ENCODE peak calls at places on chromosomes 7 and 10, in five cellular contexts. V is bronchial epithelial cell, K is H7, D is A673, I is uterus. X is an unnamed sample.

GRCh38 chr7:501526-501925 is 18.1 kb downstream of the PDGFA start:
- DNase-seq in K (no peak), V (no peak), D (no peak), I (no peak), X (no peak)

GRCh38 chr10:6049031-6049400 is 13.2 kb downstream of the IL2RA start:
- DNase-seq in V (no peak), D (no peak), K (no peak), I (no peak), X (no peak)

GRCh38 chr7:25250386-25250785 is 22.1 kb upstream of the NPVF start:
- DNase-seq in I (no peak), K (no peak), V (no peak), D (no peak), X (peak)

GRCh38 chr7:107045195-107045960 is 873 bp downstream of the PRKAR2B start:
- DNase-seq in V (no peak), D (peak), K (peak), I (no peak), X (no peak)

GRCh38 chr10:121007264-121007663 is 156.1 kb downstream of the WDR11 start:
- DNase-seq in K (no peak), I (no peak), D (no peak), V (peak), X (no peak)

GRCh38 chr7:84022686-84023308 is 171.8 kb downstream of the SEMA3A start:
- DNase-seq in D (no peak), V (peak), K (no peak), I (no peak), X (no peak)

GRCh38 chr10:128982179-128982915 is 484.7 kb upstream of the MGMT start:
- DNase-seq in D (no peak), V (no peak), I (no peak), K (no peak), X (no peak)

GRCh38 chr7:149427096-149427680 is 33.7 kb downstream of the ZNF777 start:
- DNase-seq in V (no peak), D (no peak), I (no peak), K (no peak), X (no peak)

GRCh38 chr10:1736972-1737221 is 428 bp downstream of the ADARB2 start:
- DNase-seq in I (no peak), V (no peak), D (no peak), K (no peak), X (no peak)

GRCh38 chr10:106440767-106441166 is 723.7 kb downstream of the SORCS1 start:
- DNase-seq in K (no peak), V (peak), D (no peak), I (no peak), X (no peak)

GRCh38 chr10:102262744-102263370 is 17.5 kb downstream of the GBF1 start:
- DNase-seq in D (no peak), I (no peak), K (no peak), V (no peak), X (peak)

GRCh38 chr7:46885167-46885566 is 696.7 kb downstream of the TNS3 start:
- DNase-seq in K (no peak), V (no peak), I (no peak), D (no peak), X (no peak)

GRCh38 chr7:124085168-124085567 is 52.3 kb upstream of the TMEM229A start:
- DNase-seq in V (peak), I (no peak), D (peak), K (no peak), X (peak)

GRCh38 chr7:150473902-150474301 is 23.5 kb downstream of the GIMAP8 start:
- DNase-seq in K (no peak), D (no peak), I (no peak), V (no peak), X (no peak)

GRCh38 chr7:28530175-28531142 is 118.1 kb downstream of the CREB5 start:
- DNase-seq in I (peak), D (no peak), K (no peak), V (no peak), X (peak)

GRCh38 chr10:113128450-113129105 is 178.5 kb downstream of the TCF7L2 start:
- DNase-seq in I (no peak), D (no peak), K (no peak), V (no peak), X (no peak)

GRCh38 chr10:113127285-113128283 is 177.5 kb downstream of the TCF7L2 start:
- DNase-seq in V (no peak), K (no peak), D (no peak), I (no peak), X (no peak)

GRCh38 chr10:113129117-113129516 is 179.1 kb downstream of the TCF7L2 start:
- DNase-seq in K (no peak), I (no peak), V (no peak), D (no peak), X (no peak)

GRCh38 chr10:113122947-113123346 is 172.9 kb downstream of the TCF7L2 start:
- DNase-seq in V (no peak), D (no peak), K (no peak), I (no peak), X (no peak)

DNA sequence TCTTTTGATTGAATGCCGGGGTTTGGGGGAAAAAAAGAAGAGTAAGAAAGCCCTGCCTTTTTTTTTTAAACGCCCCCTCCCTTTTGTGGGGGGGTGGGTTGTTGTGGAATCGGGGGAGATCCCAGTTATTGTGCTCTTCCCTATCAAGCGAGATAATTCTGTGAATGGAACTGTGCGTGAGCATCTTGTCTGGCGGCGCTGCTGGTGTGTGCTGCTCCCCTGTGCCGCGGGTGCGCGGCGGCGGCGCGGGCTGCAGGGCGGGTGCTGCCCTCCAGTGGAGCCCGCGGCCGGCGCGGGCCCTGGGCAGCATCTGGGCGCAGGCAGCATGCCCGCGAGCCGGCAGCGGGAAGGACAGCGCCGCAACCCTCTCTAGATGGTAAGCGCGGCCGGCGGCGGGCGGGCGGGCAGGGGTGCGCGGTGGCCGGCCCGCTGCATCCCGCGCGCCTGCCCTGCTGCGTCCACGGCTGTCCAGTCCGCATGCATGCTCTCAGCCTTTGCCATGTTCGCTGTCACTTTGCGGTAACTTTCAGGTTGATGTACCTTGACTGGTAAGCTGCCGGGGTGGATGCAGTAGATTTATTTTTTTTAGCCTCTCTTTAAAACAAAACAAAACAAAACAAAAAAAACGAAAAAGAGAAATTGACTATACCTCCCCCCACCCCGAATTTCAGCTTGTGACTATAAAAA is 176.6 kb downstream of the TCF7L2 start:
- DNase-seq in D (peak), I (peak), K (peak), V (peak), X (peak)
- H3K4me3 ChIP-seq in D (peak), I (peak), K (peak), V (no peak), X (peak)

GRCh38 chr7:55017841-55018240 is 976 bp upstream of the EGFR start:
- DNase-seq in K (peak), V (no peak), I (no peak), D (no peak), X (no peak)
- H3K4me3 ChIP-seq in K (no peak), V (no peak), I (no peak), D (no peak), X (no peak)

DNA sequence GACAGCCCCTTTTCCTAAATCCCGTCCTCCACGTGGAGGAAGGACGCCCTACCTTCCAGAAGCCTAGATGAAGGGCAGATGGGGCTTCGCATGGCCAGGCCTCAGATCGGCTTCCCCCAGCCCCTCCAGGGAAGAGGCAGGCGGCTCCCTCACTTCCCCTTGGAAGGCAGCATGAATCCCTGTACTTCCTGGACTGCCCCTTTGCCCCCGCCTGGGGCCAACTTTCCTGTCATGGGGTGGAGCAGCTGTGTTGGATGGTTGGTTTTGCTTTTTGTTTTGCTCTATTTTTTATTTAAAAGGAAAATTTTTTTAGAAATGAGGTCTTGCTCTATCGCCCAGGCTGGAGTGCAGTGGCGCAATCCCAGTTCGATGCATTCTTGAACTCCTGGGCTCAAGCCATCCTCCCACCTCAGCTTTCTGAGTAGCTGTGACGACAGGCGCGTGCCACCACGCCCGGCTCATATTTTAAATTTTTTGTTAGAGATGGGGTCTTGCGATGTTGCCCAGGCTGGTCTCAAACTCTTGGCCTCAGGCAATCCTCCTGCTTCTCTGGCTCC is 27.2 kb downstream of the GTF2IRD1 start:
- DNase-seq in I (peak), V (peak), D (no peak), K (no peak), X (peak)
- H3K4me3 ChIP-seq in I (peak), V (no peak), D (no peak), K (no peak), X (peak)

DNA sequence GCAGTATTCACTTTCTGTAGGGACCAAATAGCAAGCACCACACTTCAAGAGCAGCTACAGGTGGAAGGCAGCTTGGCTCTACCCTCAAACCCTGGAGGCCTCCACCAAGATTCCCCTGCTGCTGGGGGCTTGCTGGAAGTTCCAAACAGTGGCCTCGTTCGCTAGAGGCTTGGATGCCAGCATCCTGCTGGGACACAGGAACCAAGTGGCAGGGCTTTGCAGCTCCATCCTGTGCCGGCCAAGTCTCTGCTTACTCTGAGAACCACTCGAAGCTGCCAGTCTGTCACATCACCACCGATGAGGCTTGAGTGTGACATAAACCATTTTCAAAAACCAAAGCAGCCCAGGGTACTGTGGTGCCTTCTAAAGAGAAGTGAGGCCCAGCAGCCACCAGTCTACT is 69.2 kb upstream of the UNC5B start:
- DNase-seq in I (no peak), K (no peak), D (no peak), V (no peak), X (no peak)
- H3K4me3 ChIP-seq in I (no peak), K (no peak), D (no peak), V (no peak), X (no peak)

GRCh38 chr10:77388571-77388970 is 249.0 kb downstream of the KCNMA1 start:
- DNase-seq in K (no peak), V (no peak), I (no peak), D (no peak), X (no peak)

GRCh38 chr10:77385315-77385714 is 252.3 kb downstream of the KCNMA1 start:
- DNase-seq in V (no peak), I (no peak), D (no peak), K (no peak), X (no peak)

GRCh38 chr10:77387247-77387646 is 250.4 kb downstream of the KCNMA1 start:
- DNase-seq in I (no peak), K (no peak), V (no peak), D (no peak), X (no peak)

GRCh38 chr10:77386833-77387232 is 250.8 kb downstream of the KCNMA1 start:
- DNase-seq in I (peak), K (no peak), V (peak), D (no peak), X (peak)

DNA sequence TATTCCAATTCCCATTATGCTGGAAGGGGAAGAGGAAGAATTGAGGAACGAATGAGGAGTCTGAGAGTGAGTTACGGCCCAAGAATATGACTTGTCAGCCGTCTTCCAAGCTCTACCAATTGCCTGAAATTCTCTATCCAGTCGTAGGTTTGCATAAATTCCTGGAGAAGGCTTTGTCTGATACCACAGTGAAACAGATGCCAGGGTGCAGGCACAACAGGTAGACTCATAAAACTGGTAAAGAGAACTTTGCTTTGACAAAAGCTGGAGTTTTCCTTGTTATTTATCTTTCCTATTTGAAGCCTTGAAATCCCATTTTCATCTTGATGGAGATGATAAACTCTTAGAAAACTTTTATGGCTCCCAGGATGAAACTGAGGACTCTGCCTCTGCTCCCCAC is 251.2 kb downstream of the KCNMA1 start:
- DNase-seq in V (no peak), K (no peak), I (no peak), D (no peak), X (no peak)
- H3K4me3 ChIP-seq in V (no peak), K (no peak), I (no peak), D (no peak), X (no peak)

DNA sequence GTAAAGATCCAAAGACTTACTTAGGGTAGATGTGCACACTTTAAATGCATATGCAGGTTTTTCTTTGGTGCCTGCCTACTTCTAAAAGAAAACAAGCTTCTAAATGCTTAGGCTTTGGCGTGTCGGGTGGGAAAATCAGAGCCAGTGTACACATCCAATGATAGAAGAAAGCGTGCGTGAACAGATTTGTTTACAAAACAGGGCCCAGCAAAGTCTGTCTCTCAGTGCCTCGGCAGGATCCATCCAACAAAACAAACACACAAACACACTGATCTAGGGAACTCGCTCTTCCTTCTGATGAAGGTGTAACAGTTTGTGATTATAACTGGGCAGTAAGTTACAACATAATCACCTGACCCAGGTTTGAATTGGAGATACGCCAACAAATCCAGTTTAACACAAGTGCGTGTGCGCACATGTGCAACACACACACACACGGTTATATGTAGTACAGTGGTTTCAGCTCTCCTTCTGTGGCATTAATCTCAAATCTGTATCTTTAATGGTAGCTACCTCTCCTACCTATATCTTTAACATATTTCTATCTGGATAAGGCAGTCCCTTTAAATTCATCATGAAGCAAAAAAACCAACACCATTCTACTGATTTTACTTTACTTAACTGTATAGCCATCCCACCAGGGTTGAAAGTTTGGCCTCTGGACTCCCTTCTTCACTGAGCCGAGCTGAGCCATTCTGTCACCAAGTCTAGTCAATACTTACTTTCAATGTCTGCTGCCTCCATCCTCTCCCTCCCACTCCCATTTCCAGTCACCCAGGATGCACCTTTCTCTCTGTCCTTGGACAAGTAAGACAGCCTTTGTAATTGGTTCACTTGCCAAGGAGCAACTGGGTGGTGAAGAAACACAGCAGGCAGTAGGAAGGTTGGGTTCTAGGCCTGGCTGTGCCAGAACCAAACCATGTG is 184.4 kb upstream of the KLF14 start:
- DNase-seq in D (peak), I (no peak), K (no peak), V (no peak), X (no peak)
- H3K4me3 ChIP-seq in D (peak), I (no peak), K (no peak), V (no peak), X (no peak)